ENCODE peak calls at places on chromosomes 4 and X, in nine cellular contexts. R is IMR-90; U is SK-N-SH; L is body of pancreas; H is CD4-positive, alpha-beta T cell; Y is mesothelial cell of epicardium; X is GM13976; J is kidney; V is lower leg skin. W is an unnamed sample.

GRCh38 chrX:96372313-96373046 is 312.2 kb upstream of the DIAPH2 start:
- DNase-seq in R (peak; percentile 70), U (peak; percentile 38), L (peak; percentile 21), H (no peak), Y (no peak), X (peak; percentile 17), J (no peak), V (no peak), W (peak; percentile 15)

GRCh38 chr4:56746639-56747038 is 65.5 kb upstream of the HOPX start:
- DNase-seq in R (no peak), U (no peak), L (no peak), H (no peak), Y (no peak), X (no peak), J (no peak), V (no peak), W (no peak)

GRCh38 chr4:71713611-71714203 is 70.2 kb downstream of the GC start:
- DNase-seq in R (peak; percentile 77), U (peak; percentile 4), L (no peak), H (no peak), Y (no peak), X (no peak), J (no peak), V (no peak), W (no peak)

GRCh38 chr4:112288455-112288854 is 2.8 kb upstream of the TIFA start:
- DNase-seq in R (no peak), U (no peak), L (no peak), H (no peak), Y (no peak), X (no peak), J (no peak), V (no peak), W (no peak)

GRCh38 chr4:53987761-53988171 is 76.6 kb downstream of the CHIC2 start:
- DNase-seq in R (peak; percentile 81), U (no peak), L (no peak), H (no peak), Y (no peak), X (no peak), J (no peak), V (no peak), W (no peak)

GRCh38 chr4:14701389-14701788 is 300.9 kb upstream of the CPEB2 start:
- DNase-seq in R (no peak), U (no peak), L (no peak), H (no peak), Y (no peak), X (no peak), J (no peak), V (no peak), W (no peak)

GRCh38 chr4:38869511-38869910 is 1.9 kb downstream of the FAM114A1 start:
- DNase-seq in R (no peak), U (no peak), L (no peak), H (no peak), Y (no peak), X (no peak), J (no peak), V (no peak), W (no peak)

GRCh38 chr4:1511441-1512041 is 105.3 kb upstream of the NKX1-1 start:
- DNase-seq in R (peak; percentile 36), U (peak; percentile 55), L (peak; percentile 19), H (peak; percentile 38), Y (no peak), X (no peak), J (peak; percentile 59), V (no peak), W (no peak)

GRCh38 chr4:9765091-9765490 is 16.3 kb upstream of the DRD5 start:
- DNase-seq in R (peak; percentile 4), U (peak; percentile 23), L (peak; percentile 18), H (no peak), Y (no peak), X (peak; percentile 31), J (no peak), V (peak; percentile 74), W (peak; percentile 62)

GRCh38 chr4:54658321-54659093 is 750 bp downstream of the KIT start:
- DNase-seq in R (peak; percentile 36), U (peak; percentile 78), L (peak; percentile 66), H (no peak), Y (peak; percentile 68), X (peak; percentile 54), J (peak; percentile 83), V (peak; percentile 90), W (peak; percentile 65)

GRCh38 chrX:148741441-148741840 is 241.0 kb downstream of the AFF2 start:
- DNase-seq in R (no peak), U (no peak), L (no peak), H (no peak), Y (no peak), X (no peak), J (no peak), V (no peak), W (peak; percentile 2)

GRCh38 chrX:123731987-123732678 is 719 bp downstream of the THOC2 start:
- DNase-seq in R (peak; percentile 10), U (peak; percentile 44), L (peak; percentile 12), H (no peak), Y (peak; percentile 48), X (no peak), J (peak; percentile 74), V (no peak), W (peak; percentile 3)

GRCh38 chr4:102438396-102438795 is 62.8 kb upstream of the NFKB1 start:
- DNase-seq in R (peak; percentile 10), U (no peak), L (no peak), H (no peak), Y (no peak), X (no peak), J (no peak), V (no peak), W (no peak)

GRCh38 chrX:24956828-24957227 is 58.9 kb downstream of the ARX start:
- DNase-seq in R (peak; percentile 19), U (no peak), L (no peak), H (no peak), Y (no peak), X (no peak), J (no peak), V (no peak), W (no peak)

GRCh38 chr4:2254665-2255500 is 7.0 kb downstream of the MXD4 start:
- DNase-seq in R (no peak), U (peak; percentile 23), L (peak; percentile 7), H (peak; percentile 4), Y (peak; percentile 32), X (no peak), J (peak; percentile 66), V (peak; percentile 82), W (no peak)

GRCh38 chr4:18846313-18846712 is 824.8 kb upstream of the LCORL start:
- DNase-seq in R (no peak), U (no peak), L (no peak), H (no peak), Y (no peak), X (no peak), J (no peak), V (no peak), W (no peak)

GRCh38 chr4:154076921-154077320 is 288.0 kb upstream of the SFRP2 start:
- DNase-seq in R (no peak), U (no peak), L (no peak), H (no peak), Y (no peak), X (no peak), J (no peak), V (no peak), W (no peak)

GRCh38 chr4:77036206-77036605 is 39.6 kb downstream of the CCNI start:
- DNase-seq in R (peak; percentile 94), U (no peak), L (no peak), H (no peak), Y (no peak), X (no peak), J (no peak), V (no peak), W (no peak)

DNA sequence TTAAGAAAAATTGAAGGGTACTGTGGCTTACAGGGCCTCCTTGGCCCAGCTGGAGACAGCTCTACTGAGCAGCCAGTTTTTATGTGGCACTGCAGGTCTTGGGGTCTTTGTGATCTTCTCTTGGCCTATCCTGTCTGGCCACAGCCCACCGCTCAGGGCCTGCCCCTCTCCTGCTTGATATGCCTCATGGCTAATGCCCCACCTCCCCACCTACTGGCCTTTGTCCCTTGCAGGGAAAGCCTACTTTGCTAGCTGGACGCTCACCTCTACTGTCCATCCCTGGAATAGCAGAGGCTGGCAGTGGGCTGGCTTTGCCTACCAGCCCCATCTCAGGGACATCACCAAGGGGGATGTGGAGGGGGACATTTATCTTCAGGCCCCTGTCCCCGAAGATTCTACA is 134.1 kb downstream of the PJA1 start:
- DNase-seq in R (no peak), U (peak; percentile 51), L (no peak), H (no peak), Y (peak; percentile 22), X (no peak), J (no peak), V (no peak), W (no peak)
- TF ChIP-seq CTCF in R (no peak), U (peak; percentile 11), L (no peak), H (no peak), Y (no peak), X (no peak), J (peak; percentile 16), V (no peak), W (no peak)

DNA sequence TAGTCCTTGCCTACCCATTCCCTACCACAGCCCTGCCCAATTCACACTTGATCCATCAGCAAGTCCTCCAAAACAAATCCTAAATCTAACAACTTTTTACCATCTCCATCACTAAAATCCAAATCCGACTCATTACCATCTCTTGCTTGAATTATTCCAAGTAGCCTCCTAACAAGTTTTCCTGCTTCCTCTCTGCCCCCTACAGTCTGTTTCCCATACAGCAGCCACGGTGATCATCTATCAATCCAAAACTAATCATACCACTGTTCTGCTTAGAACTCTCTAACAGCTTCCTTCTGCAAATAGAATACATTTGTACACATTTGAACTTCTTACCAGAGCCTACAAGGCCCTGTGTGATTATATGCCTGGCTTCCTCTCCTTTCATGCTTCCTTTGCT is 133.0 kb downstream of the SHROOM4 start:
- DNase-seq in R (no peak), U (peak; percentile 6), L (peak; percentile 10), H (no peak), Y (no peak), X (no peak), J (no peak), V (no peak), W (peak; percentile 38)
- TF ChIP-seq CTCF in R (peak; percentile 21), U (peak; percentile 40), L (no peak), H (no peak), Y (peak; percentile 12), X (no peak), J (peak; percentile 18), V (no peak), W (peak; percentile 57)

DNA sequence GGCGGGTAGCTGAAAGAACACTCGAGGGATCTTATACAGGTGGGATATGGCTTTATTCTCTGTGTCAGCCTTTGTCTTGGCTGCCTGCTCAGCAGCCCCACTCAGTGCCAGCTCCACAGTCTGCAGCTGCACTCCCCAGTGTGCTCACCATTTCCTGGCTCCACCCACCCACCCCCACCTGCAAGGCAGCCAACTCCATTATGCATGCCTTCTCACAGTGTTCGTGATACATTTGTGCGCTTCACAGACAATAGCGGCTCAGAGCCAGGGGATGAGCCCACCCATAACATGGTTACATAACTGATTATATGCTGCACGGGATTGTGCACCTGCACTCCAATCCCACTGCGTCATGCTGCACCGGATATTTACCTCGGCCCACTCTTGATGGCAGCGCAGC is 8.8 kb upstream of the TMEM128 start:
- DNase-seq in R (no peak), U (no peak), L (no peak), H (no peak), Y (no peak), X (peak; percentile 11), J (no peak), V (no peak), W (no peak)
- TF ChIP-seq CTCF in R (no peak), U (no peak), L (no peak), H (no peak), Y (no peak), X (no peak), J (no peak), V (no peak), W (no peak)

GRCh38 chrX:63270873-63271272 is 80.3 kb downstream of the SPIN4 start:
- DNase-seq in R (no peak), U (no peak), L (no peak), H (no peak), Y (no peak), X (no peak), J (no peak), V (no peak), W (no peak)

GRCh38 chrX:63275127-63275526 is 76.0 kb downstream of the SPIN4 start:
- DNase-seq in R (peak; percentile 10), U (peak; percentile 11), L (peak; percentile 59), H (no peak), Y (no peak), X (peak; percentile 16), J (no peak), V (no peak), W (peak; percentile 51)
- TF ChIP-seq CTCF in R (peak; percentile 52), U (peak; percentile 67), L (no peak), H (no peak), Y (no peak), X (peak; percentile 45), J (peak; percentile 40), V (no peak), W (peak; percentile 41)